ENCODE peak calls at places on chromosome 17, in ten cellular contexts. M is brain microvascular endothelial cell; W is KG1; S is T-helper 2 cell; K is iris pigment epithelial cell; D is effector CD4-positive, alpha-beta T cell; C is posterior cingulate gyrus; V is mesenteric fat pad; P is activated effector memory CD4-positive, alpha-beta T cell treated with Interleukin-2 at 50 U/mL for 16 hours; L is lower leg skin. T is an unnamed sample.

GRCh38 chr17:3502466-3502865 is 26.7 kb downstream of the ASPA start:
- DNase-seq in S (no peak), V (no peak), D (no peak), L (no peak), C (no peak), W (no peak), P (no peak), M (no peak), K (no peak), T (no peak)

GRCh38 chr17:21029032-21029431 is 13.8 kb downstream of the USP22 start:
- DNase-seq in V (peak; percentile 43), M (peak; percentile 81), W (no peak), P (no peak), D (no peak), K (peak; percentile 95), S (peak; percentile 65), L (peak; percentile 63), C (no peak), T (peak; percentile 56)

GRCh38 chr17:57259817-57260216 is 3.5 kb downstream of the MSI2 start:
- DNase-seq in M (no peak), C (no peak), K (no peak), D (no peak), P (no peak), V (no peak), L (no peak), S (no peak), W (no peak), T (no peak)

GRCh38 chr17:77441130-77441920 is 300.6 kb downstream of the SEC14L1 start:
- DNase-seq in D (peak; percentile 78), V (no peak), L (no peak), S (peak; percentile 93), P (peak; percentile 65), M (no peak), C (no peak), K (no peak), W (peak; percentile 75), T (no peak)

GRCh38 chr17:69729937-69730336 is 315.4 kb downstream of the MAP2K6 start:
- DNase-seq in K (peak; percentile 93), L (no peak), M (no peak), V (no peak), P (no peak), C (no peak), D (no peak), W (no peak), S (peak; percentile 13), T (peak; percentile 90)

GRCh38 chr17:46737331-46737730 is 81.2 kb downstream of the WNT3 start:
- DNase-seq in P (no peak), L (no peak), S (no peak), C (no peak), K (no peak), M (no peak), W (no peak), V (no peak), D (no peak), T (no peak)

GRCh38 chr17:1201132-1201702 is 21.4 kb upstream of the ABR start:
- DNase-seq in L (no peak), S (peak; percentile 87), V (no peak), P (peak; percentile 47), D (no peak), M (no peak), K (no peak), C (no peak), W (no peak), T (no peak)

GRCh38 chr17:74532115-74532514 is 840 bp upstream of the CD300LB start:
- DNase-seq in P (no peak), K (no peak), S (no peak), D (no peak), L (peak; percentile 69), W (peak; percentile 87), V (peak; percentile 80), M (no peak), C (no peak), T (no peak)

GRCh38 chr17:32283745-32284207 is 18.1 kb downstream of the RHBDL3 start:
- DNase-seq in M (peak; percentile 24), W (no peak), L (no peak), S (no peak), D (no peak), V (no peak), P (no peak), K (no peak), C (no peak), T (peak; percentile 22)

GRCh38 chr17:18949566-18949965 is 2.4 kb upstream of the SLC5A10 start:
- DNase-seq in V (peak; percentile 59), P (no peak), D (no peak), C (no peak), M (no peak), S (no peak), L (no peak), K (no peak), W (no peak), T (no peak)

GRCh38 chr17:16377804-16378400 is 3.0 kb upstream of the UBB start:
- DNase-seq in M (peak; percentile 35), K (peak; percentile 81), S (no peak), P (no peak), C (no peak), L (peak; percentile 55), D (no peak), V (no peak), W (no peak), T (peak; percentile 93)

GRCh38 chr17:78498848-78499247 is 78.3 kb downstream of the DNAH17 start:
- DNase-seq in W (no peak), K (no peak), P (no peak), L (no peak), V (no peak), M (no peak), D (no peak), C (no peak), S (no peak), T (no peak)

GRCh38 chr17:77996256-77996655 is 37.8 kb downstream of the TNRC6C start:
- DNase-seq in M (no peak), C (no peak), D (no peak), L (no peak), W (no peak), S (no peak), V (no peak), K (no peak), P (no peak), T (no peak)

GRCh38 chr17:182164-182751 is 808 bp upstream of the DOC2B start:
- DNase-seq in L (no peak), K (no peak), V (no peak), P (no peak), C (no peak), M (no peak), D (no peak), W (no peak), S (no peak), T (no peak)